ENCODE peak calls at places on chromosomes 12 and 14, in six cellular contexts. G is Ammon's horn, M is RCC 7860, K is NCI-H1436, N is cardiac fibroblast, A is CMK. U is an unnamed sample.
A peak's percentile ranks its signal among the peaks of the same experiment; 100 is the strongest.

GRCh38 chr14:58243790-58244555 is 670 bp upstream of the PSMA3 start:
- DNase-seq in G (peak; percentile 20), M (peak; percentile 6), K (no peak), N (peak; percentile 57), A (no peak), U (no peak)

GRCh38 chr12:105539735-105540134 is 209.2 kb downstream of the C12orf75 start:
- DNase-seq in G (no peak), M (no peak), K (no peak), N (no peak), A (no peak), U (no peak)

GRCh38 chr12:67582238-67582834 is 66.2 kb upstream of the DYRK2 start:
- DNase-seq in G (no peak), M (no peak), K (no peak), N (no peak), A (no peak), U (no peak)

GRCh38 chr12:95173392-95174251 is 43.6 kb downstream of the FGD6 start:
- DNase-seq in G (peak; percentile 38), M (peak; percentile 70), K (no peak), N (peak; percentile 95), A (no peak), U (peak; percentile 62)

GRCh38 chr14:38256358-38256840 is 506 bp upstream of the CLEC14A start:
- DNase-seq in G (no peak), M (no peak), K (no peak), N (peak; percentile 95), A (no peak), U (peak; percentile 14)

GRCh38 chr12:31629756-31630732 is 29.4 kb upstream of the ETFBKMT start:
- DNase-seq in G (peak; percentile 34), M (no peak), K (no peak), N (peak; percentile 66), A (no peak), U (no peak)

GRCh38 chr12:93375906-93376305 is 1.8 kb upstream of the NUDT4 start:
- DNase-seq in G (no peak), M (no peak), K (no peak), N (no peak), A (no peak), U (no peak)

GRCh38 chr14:24372701-24373416 is 4.9 kb downstream of the NFATC4 start:
- DNase-seq in G (no peak), M (no peak), K (no peak), N (peak; percentile 66), A (no peak), U (no peak)

GRCh38 chr12:70507442-70507841 is 129.8 kb downstream of the PTPRB start:
- DNase-seq in G (no peak), M (no peak), K (no peak), N (peak; percentile 32), A (no peak), U (no peak)

GRCh38 chr14:101027966-101028365 is 124.4 kb upstream of the RTL1 start:
- DNase-seq in G (no peak), M (no peak), K (no peak), N (no peak), A (no peak), U (no peak)

GRCh38 chr14:70976591-70976990 is 69.3 kb downstream of the PCNX1 start:
- DNase-seq in G (no peak), M (no peak), K (no peak), N (no peak), A (no peak), U (no peak)

GRCh38 chr12:14403711-14404164 is 38.3 kb downstream of the ATF7IP start:
- DNase-seq in G (peak; percentile 60), M (peak; percentile 84), K (peak; percentile 82), N (peak; percentile 85), A (no peak), U (peak; percentile 53)

GRCh38 chr12:50690923-50691322 is 73.0 kb upstream of the ATF1 start:
- DNase-seq in G (peak; percentile 85), M (no peak), K (no peak), N (peak; percentile 38), A (no peak), U (no peak)

GRCh38 chr12:123494124-123494843 is 36.3 kb downstream of the SNRNP35 start:
- DNase-seq in G (no peak), M (no peak), K (no peak), N (no peak), A (no peak), U (no peak)

GRCh38 chr12:124680863-124681778 is 113.7 kb upstream of the NCOR2 start:
- DNase-seq in G (peak; percentile 33), M (peak; percentile 66), K (no peak), N (peak; percentile 98), A (no peak), U (peak; percentile 94)

GRCh38 chr12:10362828-10363664 is 26.8 kb downstream of the KLRK1 start:
- DNase-seq in G (no peak), M (peak; percentile 48), K (no peak), N (peak; percentile 51), A (no peak), U (no peak)

GRCh38 chr12:79897617-79898016 is 37.3 kb downstream of the PPP1R12A start:
- DNase-seq in G (no peak), M (peak; percentile 97), K (no peak), N (peak; percentile 96), A (no peak), U (peak; percentile 88)

GRCh38 chr12:32893458-32893857 is 3.1 kb downstream of the PKP2 start:
- DNase-seq in G (no peak), M (no peak), K (no peak), N (peak; percentile 32), A (no peak), U (no peak)

GRCh38 chr12:28374556-28374955 is 184.3 kb downstream of the CCDC91 start:
- DNase-seq in G (no peak), M (no peak), K (no peak), N (peak; percentile 56), A (no peak), U (peak; percentile 5)

GRCh38 chr14:36512585-36513003 is 7.4 kb downstream of the NKX2-1 start:
- DNase-seq in G (no peak), M (no peak), K (no peak), N (no peak), A (no peak), U (no peak)

GRCh38 chr14:78302841-78303240 is 132.7 kb downstream of the NRXN3 start:
- DNase-seq in G (no peak), M (no peak), K (no peak), N (no peak), A (no peak), U (no peak)

GRCh38 chr12:96752211-96752610 is 154.8 kb upstream of the NEDD1 start:
- DNase-seq in G (no peak), M (no peak), K (no peak), N (no peak), A (no peak), U (no peak)

GRCh38 chr12:124277394-124278222 is 17.3 kb upstream of the RFLNA start:
- DNase-seq in G (peak; percentile 19), M (no peak), K (no peak), N (no peak), A (peak; percentile 30), U (no peak)

GRCh38 chr12:108116254-108116653 is 12.8 kb upstream of the WSCD2 start:
- DNase-seq in G (no peak), M (no peak), K (no peak), N (no peak), A (no peak), U (no peak)

GRCh38 chr12:10220398-10221077 is 7.9 kb downstream of the GABARAPL1 start:
- DNase-seq in G (peak; percentile 82), M (no peak), K (no peak), N (peak; percentile 82), A (no peak), U (no peak)

GRCh38 chr12:19783547-19784444 is 344.5 kb downstream of the AEBP2 start:
- DNase-seq in G (no peak), M (no peak), K (no peak), N (no peak), A (no peak), U (no peak)

GRCh38 chr12:48775991-48776649 is 12.8 kb downstream of the ADCY6 start:
- DNase-seq in G (no peak), M (no peak), K (no peak), N (no peak), A (no peak), U (no peak)

GRCh38 chr14:95355422-95355821 is 35.7 kb upstream of the CLMN start:
- DNase-seq in G (no peak), M (no peak), K (no peak), N (peak; percentile 12), A (no peak), U (no peak)

GRCh38 chr12:93968928-93969327 is 179.4 kb upstream of the PLXNC1 start:
- DNase-seq in G (no peak), M (no peak), K (no peak), N (no peak), A (peak; percentile 17), U (no peak)

GRCh38 chr14:85195872-85196477 is 334.0 kb upstream of the FLRT2 start:
- DNase-seq in G (no peak), M (no peak), K (no peak), N (peak; percentile 33), A (no peak), U (no peak)

U was measured in AG09309.